ENCODE peak calls at places on chromosomes 16 and 17, in six cellular contexts. T is uterus; G is OCI-LY7; H is CD4-positive, CD25-positive, alpha-beta regulatory T cell; K is Peyer's patch; Y is spleen. F is an unnamed sample.
A peak's percentile ranks its signal among the peaks of the same experiment; 100 is the strongest.

GRCh38 chr16:53900678-53901077 is 196.7 kb downstream of the FTO start:
- DNase-seq in T (no peak), G (no peak), H (no peak), K (no peak), Y (no peak), F (no peak)

GRCh38 chr17:64694207-64694606 is 32.1 kb upstream of the SMURF2 start:
- DNase-seq in T (no peak), G (no peak), H (no peak), K (peak; percentile 61), Y (no peak), F (no peak)

GRCh38 chr17:55433629-55434422 is 12.2 kb upstream of the MMD start:
- DNase-seq in T (no peak), G (no peak), H (no peak), K (no peak), Y (no peak), F (no peak)

GRCh38 chr16:85514295-85514600 is 98.9 kb upstream of the GSE1 start:
- DNase-seq in T (no peak), G (no peak), H (no peak), K (no peak), Y (no peak), F (no peak)

GRCh38 chr16:50473375-50473945 is 74.7 kb upstream of the NKD1 start:
- DNase-seq in T (no peak), G (no peak), H (peak; percentile 50), K (no peak), Y (no peak), F (peak; percentile 78)

GRCh38 chr17:70256751-70257150 is 87.4 kb downstream of the KCNJ2 start:
- DNase-seq in T (no peak), G (no peak), H (no peak), K (no peak), Y (no peak), F (no peak)

GRCh38 chr17:4854181-4854681 is 21.1 kb downstream of the MINK1 start:
- DNase-seq in T (no peak), G (no peak), H (no peak), K (no peak), Y (no peak), F (peak; percentile 20)

GRCh38 chr17:15920758-15921239 is 24.1 kb upstream of the ADORA2B start:
- DNase-seq in T (peak; percentile 25), G (no peak), H (no peak), K (peak; percentile 29), Y (no peak), F (no peak)

GRCh38 chr16:52456368-52456767 is 90.6 kb downstream of the TOX3 start:
- DNase-seq in T (no peak), G (no peak), H (no peak), K (no peak), Y (no peak), F (no peak)

GRCh38 chr16:52912565-52913173 is 140.0 kb downstream of the CHD9NB start:
- DNase-seq in T (peak; percentile 24), G (peak; percentile 64), H (peak; percentile 31), K (peak; percentile 71), Y (no peak), F (peak; percentile 67)

GRCh38 chr17:19720210-19720475 is 3.8 kb upstream of the SLC47A2 start:
- DNase-seq in T (no peak), G (no peak), H (no peak), K (no peak), Y (no peak), F (no peak)

GRCh38 chr17:36203335-36203734 is 6.8 kb upstream of the CCL3L1 start:
- DNase-seq in T (no peak), G (no peak), H (no peak), K (no peak), Y (no peak), F (no peak)

GRCh38 chr17:7884581-7885356 is 3.8 kb upstream of the CHD3 start:
- DNase-seq in T (peak; percentile 35), G (peak; percentile 32), H (peak; percentile 36), K (peak; percentile 65), Y (peak; percentile 90), F (peak; percentile 21)

GRCh38 chr17:9402590-9403199 is 172.9 kb downstream of the STX8 start:
- DNase-seq in T (no peak), G (peak; percentile 16), H (peak; percentile 48), K (no peak), Y (no peak), F (peak; percentile 64)

GRCh38 chr17:73027130-73027741 is 65.3 kb downstream of the SLC39A11 start:
- DNase-seq in T (no peak), G (no peak), H (no peak), K (no peak), Y (no peak), F (no peak)

GRCh38 chr16:71723537-71724319 is 773 bp downstream of the PHLPP2 start:
- DNase-seq in T (peak; percentile 83), G (peak; percentile 88), H (peak; percentile 86), K (peak; percentile 90), Y (peak; percentile 94), F (peak; percentile 82)

GRCh38 chr17:48539177-48539576 is 5.7 kb downstream of the HOXB2 start:
- DNase-seq in T (no peak), G (no peak), H (no peak), K (no peak), Y (no peak), F (no peak)

GRCh38 chr17:48149174-48150106 is 41.9 kb downstream of the SNX11 start:
- DNase-seq in T (no peak), G (peak; percentile 8), H (no peak), K (no peak), Y (no peak), F (no peak)

GRCh38 chr17:80110927-80111701 is 9.7 kb downstream of the GAA start:
- DNase-seq in T (peak; percentile 10), G (no peak), H (no peak), K (no peak), Y (peak; percentile 65), F (no peak)

GRCh38 chr17:75667825-75668224 is 687 bp downstream of the SAP30BP start:
- DNase-seq in T (no peak), G (no peak), H (no peak), K (no peak), Y (no peak), F (no peak)

GRCh38 chr17:75670868-75671267 is 3.7 kb downstream of the SAP30BP start:
- DNase-seq in T (no peak), G (no peak), H (no peak), K (no peak), Y (peak; percentile 25), F (no peak)

GRCh38 chr17:75666959-75667790 is at the start of the genes RECQL5 and SAP30BP:
- DNase-seq in T (peak; percentile 98), G (peak; percentile 100), H (peak; percentile 99), K (peak; percentile 96), Y (peak; percentile 98), F (peak; percentile 99)

GRCh38 chr17:75665981-75666380 is 973 bp downstream of the RECQL5 start:
- DNase-seq in T (no peak), G (no peak), H (no peak), K (no peak), Y (peak; percentile 54), F (no peak)

DNA sequence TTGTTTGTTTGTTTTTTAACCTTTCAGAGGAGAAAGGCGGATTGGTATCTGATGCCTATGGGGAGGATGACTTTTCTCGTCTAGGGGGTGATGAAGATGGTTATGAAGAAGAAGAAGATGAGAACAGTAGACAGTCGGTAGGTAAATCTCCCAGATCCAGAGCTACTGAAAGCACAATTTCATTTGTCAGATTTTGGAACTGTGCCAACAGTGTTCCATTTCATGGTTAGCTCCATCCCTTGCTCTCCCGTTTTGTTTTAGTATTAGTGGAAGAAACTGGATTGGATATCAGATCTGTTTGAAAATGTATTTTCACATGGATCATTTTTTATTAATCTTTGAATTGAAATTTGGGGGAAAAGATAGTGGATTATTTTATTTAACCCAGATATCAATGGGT is 1.4 kb downstream of the SAP30BP start:
- DNase-seq in T (no peak), G (no peak), H (no peak), K (no peak), Y (no peak), F (no peak)
- H3K4me3 ChIP-seq in T (no peak overlapping the region), G (peak overlapping the region; percentile 84), H (peak overlapping the region; percentile 97), K (no peak overlapping the region), Y (no peak overlapping the region), F (peak overlapping the region; percentile 87)

GRCh38 chr17:60247836-60248461 is 98.2 kb downstream of the CA4 start:
- DNase-seq in T (no peak), G (no peak), H (no peak), K (no peak), Y (no peak), F (no peak)
- H3K4me3 ChIP-seq in T (no peak overlapping the region), G (no peak overlapping the region), H (no peak overlapping the region), K (no peak overlapping the region), Y (no peak overlapping the region), F (no peak overlapping the region)

GRCh38 chr17:74380959-74381808 is 13.9 kb downstream of the GPR142 start:
- DNase-seq in T (no peak), G (no peak), H (no peak), K (no peak), Y (no peak), F (no peak)

GRCh38 chr17:74385201-74385600 is 17.9 kb downstream of the GPR142 start:
- DNase-seq in T (no peak), G (no peak), H (no peak), K (no peak), Y (no peak), F (no peak)

GRCh38 chr17:74379495-74380085 is 12.3 kb downstream of the GPR142 start:
- DNase-seq in T (peak; percentile 89), G (peak; percentile 88), H (peak; percentile 82), K (peak; percentile 96), Y (peak; percentile 97), F (peak; percentile 87)

GRCh38 chr17:74383140-74383539 is 15.8 kb downstream of the GPR142 start:
- DNase-seq in T (no peak), G (no peak), H (no peak), K (no peak), Y (no peak), F (no peak)

DNA sequence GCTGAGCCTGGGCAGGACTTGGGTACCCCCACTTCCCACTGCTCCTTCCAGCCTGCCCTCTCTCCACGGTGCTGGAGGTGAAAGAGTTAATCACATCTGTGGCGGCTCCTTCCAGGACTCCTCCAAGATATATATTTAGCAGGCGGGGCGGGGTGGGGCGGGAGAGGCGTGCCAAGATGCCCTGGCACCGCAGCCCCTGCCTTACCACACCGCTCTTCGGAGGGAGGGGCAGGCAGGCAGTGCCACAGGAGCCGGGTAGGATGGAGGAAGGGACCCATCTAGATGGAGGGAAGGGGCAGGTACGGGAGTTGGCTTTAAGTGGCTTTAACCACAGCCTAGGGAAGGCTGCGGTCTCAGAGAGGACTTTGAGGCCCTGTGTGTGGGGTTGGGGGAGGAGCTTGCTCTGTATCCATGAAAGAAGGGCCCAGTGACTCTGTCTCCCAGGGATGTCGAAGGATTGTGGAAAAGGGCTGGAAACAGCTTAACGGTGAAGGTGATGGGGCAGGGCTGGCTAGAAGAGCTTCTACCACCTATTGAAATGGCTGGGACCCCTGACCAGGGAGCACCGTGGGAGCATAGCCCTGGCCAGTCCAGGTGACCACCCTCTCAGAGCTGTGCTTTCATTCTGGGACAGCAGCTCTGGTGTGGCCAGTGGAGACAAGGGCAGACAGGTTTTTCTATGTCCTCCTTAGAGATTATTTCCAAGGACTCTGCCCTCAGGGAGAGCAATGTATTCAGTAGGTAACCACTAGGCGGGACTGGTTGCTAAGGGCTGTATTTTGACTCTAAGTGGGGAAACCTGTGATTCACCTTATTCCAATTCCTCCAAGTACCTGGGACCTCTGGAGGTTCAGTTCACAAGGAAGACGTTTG is 13.0 kb downstream of the GPR142 start:
- DNase-seq in T (no peak), G (no peak), H (no peak), K (peak; percentile 74), Y (no peak), F (no peak)
- H3K4me3 ChIP-seq in T (no peak overlapping the region), G (no peak overlapping the region), H (no peak overlapping the region), K (peak overlapping the region; percentile 31), Y (no peak overlapping the region), F (no peak overlapping the region)

GRCh38 chr17:2412561-2413021 is 11.7 kb upstream of the MNT start:
- DNase-seq in T (no peak), G (no peak), H (no peak), K (no peak), Y (no peak), F (no peak)
- H3K4me3 ChIP-seq in T (no peak overlapping the region), G (no peak overlapping the region), H (no peak overlapping the region), K (no peak overlapping the region), Y (no peak overlapping the region), F (no peak overlapping the region)